ENCODE peak calls at places on chromosomes 5 and 9, in five cellular contexts. One of them, this sample, is unnamed.

GRCh38 chr9:93119953-93120845 is 13.9 kb downstream of the NINJ1 start:
- DNase-seq in AG10803: peak
- DNase-seq in spleen: peak
- DNase-seq in endothelial cell: no peak
- DNase-seq in activated CD4-positive, alpha-beta T cell treated with anti-CD3 and anti-CD28 coated beads, Interleukin-2, amount 10 ng/mL, durations not matched to agents 7 days and 5 days: peak
- DNase-seq in this sample: peak

GRCh38 chr5:176762489-176762888 is 47.9 kb upstream of the UNC5A start:
- DNase-seq in AG10803: no peak
- DNase-seq in spleen: no peak
- DNase-seq in endothelial cell: no peak
- DNase-seq in activated CD4-positive, alpha-beta T cell treated with anti-CD3 and anti-CD28 coated beads, Interleukin-2, amount 10 ng/mL, durations not matched to agents 7 days and 5 days: no peak
- DNase-seq in this sample: no peak

GRCh38 chr5:159910843-159911229 is 5.4 kb upstream of the ADRA1B start:
- DNase-seq in AG10803: no peak
- DNase-seq in spleen: no peak
- DNase-seq in endothelial cell: no peak
- DNase-seq in activated CD4-positive, alpha-beta T cell treated with anti-CD3 and anti-CD28 coated beads, Interleukin-2, amount 10 ng/mL, durations not matched to agents 7 days and 5 days: no peak
- DNase-seq in this sample: no peak

GRCh38 chr9:37210737-37211523 is 90.6 kb downstream of the ZCCHC7 start:
- DNase-seq in AG10803: no peak
- DNase-seq in spleen: no peak
- DNase-seq in endothelial cell: no peak
- DNase-seq in activated CD4-positive, alpha-beta T cell treated with anti-CD3 and anti-CD28 coated beads, Interleukin-2, amount 10 ng/mL, durations not matched to agents 7 days and 5 days: no peak
- DNase-seq in this sample: no peak

GRCh38 chr9:87872079-87872624 is 10.5 kb upstream of the SPATA31E1 start:
- DNase-seq in AG10803: peak
- DNase-seq in spleen: peak
- DNase-seq in endothelial cell: no peak
- DNase-seq in activated CD4-positive, alpha-beta T cell treated with anti-CD3 and anti-CD28 coated beads, Interleukin-2, amount 10 ng/mL, durations not matched to agents 7 days and 5 days: no peak
- DNase-seq in this sample: no peak

GRCh38 chr5:36366883-36367282 is 65.2 kb upstream of the RANBP3L start:
- DNase-seq in AG10803: peak
- DNase-seq in spleen: no peak
- DNase-seq in endothelial cell: no peak
- DNase-seq in activated CD4-positive, alpha-beta T cell treated with anti-CD3 and anti-CD28 coated beads, Interleukin-2, amount 10 ng/mL, durations not matched to agents 7 days and 5 days: no peak
- DNase-seq in this sample: no peak

GRCh38 chr9:92100237-92100911 is 14.8 kb downstream of the SPTLC1 start:
- DNase-seq in AG10803: peak
- DNase-seq in spleen: no peak
- DNase-seq in endothelial cell: no peak
- DNase-seq in activated CD4-positive, alpha-beta T cell treated with anti-CD3 and anti-CD28 coated beads, Interleukin-2, amount 10 ng/mL, durations not matched to agents 7 days and 5 days: no peak
- DNase-seq in this sample: peak

GRCh38 chr5:151138114-151138513 is 19.5 kb downstream of the ANXA6 start:
- DNase-seq in AG10803: no peak
- DNase-seq in spleen: no peak
- DNase-seq in endothelial cell: no peak
- DNase-seq in activated CD4-positive, alpha-beta T cell treated with anti-CD3 and anti-CD28 coated beads, Interleukin-2, amount 10 ng/mL, durations not matched to agents 7 days and 5 days: no peak
- DNase-seq in this sample: no peak